ENCODE peak calls at places on chromosomes 1 and 21, in ten cellular contexts. G, U, V, I, O, K, W, H, N and B are unnamed samples.

GRCh38 chr1:89041055-89041707 is 18.5 kb upstream of the GBP3 start:
- DNase-seq in G (no peak), U (no peak), V (no peak), I (no peak), O (no peak), K (no peak), W (no peak), H (no peak), N (no peak), B (no peak)

GRCh38 chr1:55478742-55479141 is 263.6 kb upstream of the USP24 start:
- DNase-seq in G (no peak), U (no peak), V (peak; percentile 32), I (peak; percentile 23), O (no peak), K (peak; percentile 36), W (no peak), H (no peak), N (no peak), B (no peak)

GRCh38 chr1:179779645-179780272 is 36.7 kb downstream of the FAM163A start:
- DNase-seq in G (no peak), U (no peak), V (no peak), I (no peak), O (no peak), K (no peak), W (no peak), H (no peak), N (peak; percentile 23), B (no peak)

GRCh38 chr1:156119503-156120209 is 5.1 kb downstream of the LMNA start:
- DNase-seq in G (no peak), U (peak; percentile 56), V (no peak), I (peak; percentile 65), O (no peak), K (peak; percentile 85), W (no peak), H (peak; percentile 34), N (no peak), B (no peak)

GRCh38 chr1:167635233-167635648 is 5.2 kb downstream of the RCSD1 start:
- DNase-seq in G (peak; percentile 15), U (no peak), V (peak; percentile 85), I (no peak), O (no peak), K (peak; percentile 85), W (no peak), H (no peak), N (peak; percentile 71), B (no peak)

GRCh38 chr21:39669485-39669884 is 56.7 kb downstream of the B3GALT5 start:
- DNase-seq in G (no peak), U (no peak), V (no peak), I (no peak), O (no peak), K (peak; percentile 41), W (no peak), H (no peak), N (no peak), B (no peak)

GRCh38 chr1:234932506-234932905 is 196.1 kb downstream of the TOMM20 start:
- DNase-seq in G (no peak), U (no peak), V (no peak), I (no peak), O (no peak), K (no peak), W (no peak), H (no peak), N (no peak), B (no peak)

GRCh38 chr1:155175927-155176371 is 2.3 kb downstream of the TRIM46 start:
- DNase-seq in G (no peak), U (peak; percentile 55), V (no peak), I (no peak), O (no peak), K (no peak), W (no peak), H (no peak), N (no peak), B (no peak)